ENCODE peak calls at places on chromosome 11, in four cellular contexts. F is left ventricle myocardium inferior, I is left lung, D is fibroblast of lung. W is an unnamed sample.

GRCh38 chr11:28730336-28730735 is 622.1 kb downstream of the METTL15 start:
- DNase-seq in F (no peak), I (no peak), D (peak; percentile 54), W (no peak)

GRCh38 chr11:4607111-4607510 is 920 bp downstream of the TRIM68 start:
- DNase-seq in I (no peak), D (peak; percentile 23), F (no peak), W (no peak)

GRCh38 chr11:44310456-44311272 is 725 bp upstream of the ALX4 start:
- DNase-seq in I (no peak), D (no peak), F (no peak), W (no peak)

GRCh38 chr11:116838321-116839084 is 1.1 kb upstream of the APOA1 start:
- DNase-seq in D (no peak), F (no peak), I (no peak), W (no peak)

GRCh38 chr11:44007746-44008501 is 39.9 kb upstream of the ACCSL start:
- DNase-seq in D (no peak), F (no peak), I (peak; percentile 62), W (no peak)

GRCh38 chr11:15291885-15292284 is 177.2 kb downstream of the INSC start:
- DNase-seq in I (no peak), F (peak; percentile 43), D (no peak), W (no peak)

GRCh38 chr11:72781313-72782080 is 12.3 kb downstream of the STARD10 start:
- DNase-seq in I (peak; percentile 88), F (peak; percentile 45), D (no peak), W (peak; percentile 85)

GRCh38 chr11:35649984-35650383 is 12.6 kb upstream of the TRIM44 start:
- DNase-seq in I (no peak), F (no peak), D (peak; percentile 79), W (no peak)

GRCh38 chr11:16030664-16031063 is 325.7 kb downstream of the SOX6 start:
- DNase-seq in D (no peak), F (no peak), I (no peak), W (no peak)

GRCh38 chr11:87463486-87464102 is 425.9 kb downstream of the TMEM135 start:
- DNase-seq in I (no peak), D (peak; percentile 29), F (no peak), W (no peak)

GRCh38 chr11:113365895-113366294 is 21.7 kb upstream of the ANKK1 start:
- DNase-seq in D (no peak), F (no peak), I (no peak), W (no peak)

GRCh38 chr11:95908826-95909225 is 15.1 kb downstream of the MTMR2 start:
- DNase-seq in F (no peak), D (peak; percentile 57), I (no peak), W (no peak)

GRCh38 chr11:11450744-11451362 is 97.8 kb upstream of the CSNK2A3 start:
- DNase-seq in F (no peak), D (peak; percentile 79), I (no peak), W (no peak)

GRCh38 chr11:47352556-47352955 is at the start of gene MYBPC3:
- DNase-seq in I (no peak), D (no peak), F (peak; percentile 66), W (no peak)

DNA sequence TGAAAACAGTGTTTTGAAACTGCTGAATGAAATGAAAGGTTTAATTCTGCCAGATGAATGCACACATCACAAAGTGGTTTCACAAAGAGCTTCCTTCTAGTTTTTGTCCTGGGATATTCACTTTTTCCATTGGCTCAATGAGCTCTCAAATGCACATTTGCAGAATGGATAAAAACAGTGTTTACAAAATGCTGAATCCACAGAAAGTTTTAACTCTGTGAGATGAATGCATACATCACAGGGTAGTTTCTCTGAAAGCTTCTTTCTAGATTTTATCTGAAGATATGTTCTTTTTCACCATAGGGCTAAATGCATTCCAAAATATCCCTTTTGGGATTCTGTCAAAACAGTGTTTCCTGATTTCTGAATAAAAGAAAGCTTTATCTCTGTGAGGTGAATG is 237.6 kb downstream of the OR4A5 start:
- DNase-seq in D (no peak), I (no peak), F (no peak), W (no peak)
- H3K9me3 ChIP-seq in D (no peaks in the 10 kb centered on the region), I (no peaks in the 10 kb centered on the region), F (peaks cover 77% of the 10 kb centered on the region), W (no peaks in the 10 kb centered on the region)

GRCh38 chr11:64008283-64008931 is 22.2 kb downstream of the OTUB1 start:
- DNase-seq in F (no peak), D (no peak), I (no peak), W (no peak)

GRCh38 chr11:64009234-64009633 is 23.0 kb downstream of the OTUB1 start:
- DNase-seq in F (no peak), I (no peak), D (no peak), W (no peak)

GRCh38 chr11:64010783-64011182 is 24.5 kb downstream of the OTUB1 start:
- DNase-seq in D (no peak), F (no peak), I (no peak), W (no peak)

GRCh38 chr11:64011371-64011770 is 24.4 kb upstream of the FLRT1 start:
- DNase-seq in D (no peak), I (no peak), F (no peak), W (no peak)

DNA sequence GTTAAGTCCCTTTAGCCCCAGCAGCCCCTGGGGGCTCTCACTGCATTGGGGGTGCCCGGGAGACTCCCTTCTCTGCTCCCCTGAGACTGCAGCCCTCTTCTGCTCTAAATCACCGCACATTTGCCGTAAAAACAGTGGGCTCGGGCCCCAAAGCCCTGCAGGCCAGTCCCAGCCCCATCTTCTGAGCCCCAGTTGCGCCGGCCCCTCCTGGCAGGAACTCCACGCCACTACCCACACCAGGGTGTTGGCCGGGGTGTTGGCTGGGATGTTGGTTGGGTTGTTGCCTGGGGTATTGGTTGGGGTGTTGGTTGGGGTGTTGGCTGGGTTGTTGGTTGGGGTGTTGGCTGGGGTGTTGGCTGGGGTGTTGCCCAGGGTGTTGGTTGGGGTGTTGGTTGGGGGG is 23.5 kb downstream of the OTUB1 start:
- DNase-seq in I (no peak), D (no peak), F (no peak), W (no peak)
- H3K27me3 ChIP-seq in I (peaks cover 37% of the 10 kb centered on the region), D (no peaks in the 10 kb centered on the region), F (no peaks in the 10 kb centered on the region), W (no peaks in the 10 kb centered on the region)

GRCh38 chr11:60211206-60211605 is 28.3 kb upstream of the MS4A6A start:
- DNase-seq in I (no peak), F (no peak), D (no peak), W (no peak)
- H3K27ac ChIP-seq in I (no peak overlapping the region), F (no peak overlapping the region), D (no peak overlapping the region), W (no peak overlapping the region)

DNA sequence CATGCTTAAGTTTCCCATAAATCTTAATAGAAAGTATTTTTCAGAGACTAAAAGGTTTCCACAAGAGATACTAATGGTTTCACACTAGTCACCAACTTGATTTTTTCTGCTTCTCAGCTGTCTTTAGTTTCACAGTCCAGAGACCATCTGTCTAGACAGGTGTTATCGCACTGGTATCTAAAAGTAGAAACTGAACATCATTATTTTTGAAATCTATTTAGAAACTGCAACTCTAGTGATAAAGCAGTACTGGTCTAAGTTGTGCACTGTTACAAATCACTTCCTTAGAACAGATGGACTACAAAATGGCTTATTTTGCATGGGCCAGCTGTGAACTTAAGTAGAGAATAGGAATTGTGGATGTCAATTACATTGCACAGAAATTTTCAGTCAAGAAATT is 78.0 kb downstream of the CNTN5 start:
- DNase-seq in I (no peak), F (no peak), D (no peak), W (no peak)
- H3K9me3 ChIP-seq in I (no peaks in the 10 kb centered on the region), F (no peaks in the 10 kb centered on the region), D (no peaks in the 10 kb centered on the region), W (no peaks in the 10 kb centered on the region)

GRCh38 chr11:20161230-20161918 is 1.1 kb upstream of the DBX1 start:
- DNase-seq in F (no peak), D (peak; percentile 3), I (no peak), W (no peak)

GRCh38 chr11:20157768-20158167 is 2.5 kb downstream of the DBX1 start:
- DNase-seq in I (no peak), F (no peak), D (no peak), W (no peak)

GRCh38 chr11:20158597-20159257 is 1.5 kb downstream of the DBX1 start:
- DNase-seq in F (peak; percentile 42), I (no peak), D (peak; percentile 65), W (peak; percentile 69)

GRCh38 chr11:20160425-20161229 is at the start of gene DBX1:
- DNase-seq in D (no peak), F (no peak), I (no peak), W (no peak)

DNA sequence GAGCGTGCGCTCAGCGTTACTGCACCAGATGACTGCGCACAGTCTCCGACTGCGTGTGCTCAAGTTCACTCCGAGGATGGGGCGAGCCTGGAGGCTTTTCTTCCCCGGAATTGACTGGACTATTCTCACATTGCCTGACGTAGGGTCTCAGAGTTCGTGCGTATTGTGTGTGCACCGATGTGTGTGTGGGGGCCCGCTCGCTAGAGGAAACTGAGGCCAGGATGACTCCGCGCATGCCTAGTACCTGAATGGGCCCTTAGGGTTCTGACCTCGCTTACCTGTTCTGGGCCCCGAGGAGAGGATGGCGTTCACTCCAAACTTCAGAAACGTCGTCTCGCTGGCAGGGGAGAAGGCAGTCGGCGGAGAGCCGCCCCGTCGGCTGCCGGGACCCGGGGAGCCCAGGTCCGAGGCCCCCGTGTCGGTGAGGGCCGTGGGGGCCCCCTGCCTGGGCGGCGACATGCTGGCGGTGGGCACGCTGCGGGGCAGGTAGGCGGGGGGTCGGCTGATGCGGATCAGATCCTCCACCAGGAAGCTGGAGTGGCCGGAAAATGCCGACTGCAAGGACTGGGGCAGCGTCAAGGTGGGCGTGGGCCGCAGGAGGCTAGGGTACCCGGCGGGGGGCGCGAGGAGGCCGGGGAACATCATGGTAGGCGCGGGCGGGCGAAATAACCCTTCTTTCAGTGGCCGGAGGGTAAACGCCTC is 444 bp downstream of the DBX1 start:
- DNase-seq in F (no peak), I (no peak), D (no peak), W (no peak)
- H3K27me3 ChIP-seq in F (peaks cover 100% of the 10 kb centered on the region), I (peaks cover 100% of the 10 kb centered on the region), D (peaks cover 90% of the 10 kb centered on the region), W (no peaks in the 10 kb centered on the region)

DNA sequence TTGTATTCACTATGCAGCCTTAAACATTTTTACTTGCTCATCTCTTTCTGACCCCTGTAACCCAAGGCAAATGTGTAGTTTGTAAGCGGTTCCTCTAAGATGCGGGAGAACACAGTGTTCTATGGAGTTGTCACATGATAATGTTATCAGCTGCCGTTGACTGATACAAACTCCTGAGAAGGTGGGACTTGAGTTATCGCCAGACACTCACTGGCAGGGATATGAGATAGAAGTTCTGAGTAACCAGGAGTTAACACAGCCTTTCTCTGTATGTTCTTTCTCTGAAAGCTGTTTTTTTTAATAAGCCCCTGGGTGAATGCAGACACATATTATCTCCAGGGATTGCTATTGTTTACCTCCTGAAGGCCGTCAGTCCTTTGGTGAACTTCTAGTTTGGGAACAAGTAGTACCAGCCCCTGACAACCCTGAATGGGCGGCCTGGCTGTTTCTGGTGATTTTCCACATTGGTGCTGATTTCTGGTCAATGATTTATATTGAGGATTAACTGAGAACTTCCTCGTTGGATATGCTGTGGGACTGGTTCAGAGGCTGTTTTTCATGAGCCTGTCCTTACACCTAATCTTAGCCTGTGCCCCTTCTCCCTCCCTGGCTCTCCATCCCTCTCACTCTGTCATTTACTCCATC is 155.3 kb upstream of the RASSF10 start:
- DNase-seq in I (no peak), F (no peak), D (no peak), W (no peak)
- H3K27ac ChIP-seq in I (no peak overlapping the region), F (peak overlapping the region; percentile 61), D (peak overlapping the region; percentile 1), W (no peak overlapping the region)

W was measured in aorta.